ENCODE peak calls at places on chromosomes 1 and 21, in ten cellular contexts. One of them, this sample, is unnamed.

GRCh38 chr1:197003132-197003531 is 25.8 kb downstream of the CFHR5 start:
- DNase-seq in stimulated activated CD8-positive, alpha-beta memory T cell treated with anti-CD3 and anti-CD28 coated beads, Interleukin-15, amount 100 ng/mL, for 24 hours: no peak
- DNase-seq in GM03348: no peak
- DNase-seq in Calu3: no peak
- DNase-seq in psoas muscle: no peak
- DNase-seq in HFF-Myc: no peak
- DNase-seq in Karpas-422: no peak
- DNase-seq in GM19239: no peak
- DNase-seq in activated naive CD8-positive, alpha-beta T cell treated with anti-CD3 and anti-CD28 coated beads, Interleukin-2, amount 50 U/mL, for 16 hours: no peak
- DNase-seq in GM06990: no peak
- DNase-seq in this sample: no peak

GRCh38 chr21:29390778-29391177 is 92.1 kb downstream of the BACH1 start:
- DNase-seq in stimulated activated CD8-positive, alpha-beta memory T cell treated with anti-CD3 and anti-CD28 coated beads, Interleukin-15, amount 100 ng/mL, for 24 hours: no peak
- DNase-seq in GM03348: no peak
- DNase-seq in Calu3: no peak
- DNase-seq in psoas muscle: no peak
- DNase-seq in HFF-Myc: peak
- DNase-seq in Karpas-422: no peak
- DNase-seq in GM19239: no peak
- DNase-seq in activated naive CD8-positive, alpha-beta T cell treated with anti-CD3 and anti-CD28 coated beads, Interleukin-2, amount 50 U/mL, for 16 hours: no peak
- DNase-seq in GM06990: no peak
- DNase-seq in this sample: no peak

GRCh38 chr1:119327436-119328155 is 41.0 kb upstream of the HAO2 start:
- DNase-seq in stimulated activated CD8-positive, alpha-beta memory T cell treated with anti-CD3 and anti-CD28 coated beads, Interleukin-15, amount 100 ng/mL, for 24 hours: no peak
- DNase-seq in GM03348: peak
- DNase-seq in Calu3: peak
- DNase-seq in psoas muscle: peak
- DNase-seq in HFF-Myc: peak
- DNase-seq in Karpas-422: peak
- DNase-seq in GM19239: peak
- DNase-seq in activated naive CD8-positive, alpha-beta T cell treated with anti-CD3 and anti-CD28 coated beads, Interleukin-2, amount 50 U/mL, for 16 hours: no peak
- DNase-seq in GM06990: peak
- DNase-seq in this sample: no peak

GRCh38 chr1:15455522-15455921 is 1.0 kb upstream of the CELA2A start:
- DNase-seq in stimulated activated CD8-positive, alpha-beta memory T cell treated with anti-CD3 and anti-CD28 coated beads, Interleukin-15, amount 100 ng/mL, for 24 hours: no peak
- DNase-seq in GM03348: no peak
- DNase-seq in Calu3: no peak
- DNase-seq in psoas muscle: no peak
- DNase-seq in HFF-Myc: no peak
- DNase-seq in Karpas-422: peak
- DNase-seq in GM19239: no peak
- DNase-seq in activated naive CD8-positive, alpha-beta T cell treated with anti-CD3 and anti-CD28 coated beads, Interleukin-2, amount 50 U/mL, for 16 hours: no peak
- DNase-seq in GM06990: no peak
- DNase-seq in this sample: no peak

GRCh38 chr1:42958488-42959317 is at the start of gene SLC2A1:
- DNase-seq in stimulated activated CD8-positive, alpha-beta memory T cell treated with anti-CD3 and anti-CD28 coated beads, Interleukin-15, amount 100 ng/mL, for 24 hours: peak
- DNase-seq in GM03348: peak
- DNase-seq in Calu3: peak
- DNase-seq in psoas muscle: peak
- DNase-seq in HFF-Myc: peak
- DNase-seq in Karpas-422: peak
- DNase-seq in GM19239: peak
- DNase-seq in activated naive CD8-positive, alpha-beta T cell treated with anti-CD3 and anti-CD28 coated beads, Interleukin-2, amount 50 U/mL, for 16 hours: peak
- DNase-seq in GM06990: peak
- DNase-seq in this sample: peak

GRCh38 chr21:28793043-28793442 is 199.6 kb downstream of the LTN1 start:
- DNase-seq in stimulated activated CD8-positive, alpha-beta memory T cell treated with anti-CD3 and anti-CD28 coated beads, Interleukin-15, amount 100 ng/mL, for 24 hours: no peak
- DNase-seq in GM03348: peak
- DNase-seq in Calu3: no peak
- DNase-seq in psoas muscle: no peak
- DNase-seq in HFF-Myc: no peak
- DNase-seq in Karpas-422: peak
- DNase-seq in GM19239: no peak
- DNase-seq in activated naive CD8-positive, alpha-beta T cell treated with anti-CD3 and anti-CD28 coated beads, Interleukin-2, amount 50 U/mL, for 16 hours: no peak
- DNase-seq in GM06990: no peak
- DNase-seq in this sample: no peak

GRCh38 chr1:27955076-27955475 is 4.7 kb upstream of the XKR8 start:
- DNase-seq in stimulated activated CD8-positive, alpha-beta memory T cell treated with anti-CD3 and anti-CD28 coated beads, Interleukin-15, amount 100 ng/mL, for 24 hours: no peak
- DNase-seq in GM03348: no peak
- DNase-seq in Calu3: no peak
- DNase-seq in psoas muscle: no peak
- DNase-seq in HFF-Myc: no peak
- DNase-seq in Karpas-422: no peak
- DNase-seq in GM19239: no peak
- DNase-seq in activated naive CD8-positive, alpha-beta T cell treated with anti-CD3 and anti-CD28 coated beads, Interleukin-2, amount 50 U/mL, for 16 hours: no peak
- DNase-seq in GM06990: no peak
- DNase-seq in this sample: no peak

GRCh38 chr1:33055210-33055991 is 18.7 kb upstream of the AK2 start:
- DNase-seq in stimulated activated CD8-positive, alpha-beta memory T cell treated with anti-CD3 and anti-CD28 coated beads, Interleukin-15, amount 100 ng/mL, for 24 hours: no peak
- DNase-seq in GM03348: peak
- DNase-seq in Calu3: peak
- DNase-seq in psoas muscle: peak
- DNase-seq in HFF-Myc: peak
- DNase-seq in Karpas-422: peak
- DNase-seq in GM19239: peak
- DNase-seq in activated naive CD8-positive, alpha-beta T cell treated with anti-CD3 and anti-CD28 coated beads, Interleukin-2, amount 50 U/mL, for 16 hours: no peak
- DNase-seq in GM06990: peak
- DNase-seq in this sample: peak

GRCh38 chr1:50981741-50982140 is 11.7 kb downstream of the CDKN2C start:
- DNase-seq in stimulated activated CD8-positive, alpha-beta memory T cell treated with anti-CD3 and anti-CD28 coated beads, Interleukin-15, amount 100 ng/mL, for 24 hours: no peak
- DNase-seq in GM03348: no peak
- DNase-seq in Calu3: no peak
- DNase-seq in psoas muscle: no peak
- DNase-seq in HFF-Myc: no peak
- DNase-seq in Karpas-422: no peak
- DNase-seq in GM19239: no peak
- DNase-seq in activated naive CD8-positive, alpha-beta T cell treated with anti-CD3 and anti-CD28 coated beads, Interleukin-2, amount 50 U/mL, for 16 hours: no peak
- DNase-seq in GM06990: no peak
- DNase-seq in this sample: no peak

GRCh38 chr1:107609808-107610207 is 355.2 kb downstream of the VAV3 start:
- DNase-seq in stimulated activated CD8-positive, alpha-beta memory T cell treated with anti-CD3 and anti-CD28 coated beads, Interleukin-15, amount 100 ng/mL, for 24 hours: no peak
- DNase-seq in GM03348: no peak
- DNase-seq in Calu3: no peak
- DNase-seq in psoas muscle: no peak
- DNase-seq in HFF-Myc: no peak
- DNase-seq in Karpas-422: no peak
- DNase-seq in GM19239: no peak
- DNase-seq in activated naive CD8-positive, alpha-beta T cell treated with anti-CD3 and anti-CD28 coated beads, Interleukin-2, amount 50 U/mL, for 16 hours: no peak
- DNase-seq in GM06990: no peak
- DNase-seq in this sample: no peak

GRCh38 chr21:35573472-35574389 is 486.6 kb downstream of the SETD4 start:
- DNase-seq in stimulated activated CD8-positive, alpha-beta memory T cell treated with anti-CD3 and anti-CD28 coated beads, Interleukin-15, amount 100 ng/mL, for 24 hours: no peak
- DNase-seq in GM03348: no peak
- DNase-seq in Calu3: no peak
- DNase-seq in psoas muscle: no peak
- DNase-seq in HFF-Myc: no peak
- DNase-seq in Karpas-422: no peak
- DNase-seq in GM19239: no peak
- DNase-seq in activated naive CD8-positive, alpha-beta T cell treated with anti-CD3 and anti-CD28 coated beads, Interleukin-2, amount 50 U/mL, for 16 hours: no peak
- DNase-seq in GM06990: no peak
- DNase-seq in this sample: no peak

GRCh38 chr21:45637883-45638282 is 5.6 kb upstream of the PCBP3 start:
- DNase-seq in stimulated activated CD8-positive, alpha-beta memory T cell treated with anti-CD3 and anti-CD28 coated beads, Interleukin-15, amount 100 ng/mL, for 24 hours: no peak
- DNase-seq in GM03348: no peak
- DNase-seq in Calu3: no peak
- DNase-seq in psoas muscle: no peak
- DNase-seq in HFF-Myc: no peak
- DNase-seq in Karpas-422: no peak
- DNase-seq in GM19239: no peak
- DNase-seq in activated naive CD8-positive, alpha-beta T cell treated with anti-CD3 and anti-CD28 coated beads, Interleukin-2, amount 50 U/mL, for 16 hours: no peak
- DNase-seq in GM06990: no peak
- DNase-seq in this sample: no peak

GRCh38 chr1:248837794-248838356 is at the start of gene ZNF672:
- DNase-seq in stimulated activated CD8-positive, alpha-beta memory T cell treated with anti-CD3 and anti-CD28 coated beads, Interleukin-15, amount 100 ng/mL, for 24 hours: peak
- DNase-seq in GM03348: peak
- DNase-seq in Calu3: peak
- DNase-seq in psoas muscle: peak
- DNase-seq in HFF-Myc: peak
- DNase-seq in Karpas-422: peak
- DNase-seq in GM19239: peak
- DNase-seq in activated naive CD8-positive, alpha-beta T cell treated with anti-CD3 and anti-CD28 coated beads, Interleukin-2, amount 50 U/mL, for 16 hours: peak
- DNase-seq in GM06990: peak
- DNase-seq in this sample: peak

GRCh38 chr1:153773004-153773921 is 1.9 kb upstream of the SLC27A3 start:
- DNase-seq in stimulated activated CD8-positive, alpha-beta memory T cell treated with anti-CD3 and anti-CD28 coated beads, Interleukin-15, amount 100 ng/mL, for 24 hours: no peak
- DNase-seq in GM03348: no peak
- DNase-seq in Calu3: no peak
- DNase-seq in psoas muscle: no peak
- DNase-seq in HFF-Myc: no peak
- DNase-seq in Karpas-422: no peak
- DNase-seq in GM19239: no peak
- DNase-seq in activated naive CD8-positive, alpha-beta T cell treated with anti-CD3 and anti-CD28 coated beads, Interleukin-2, amount 50 U/mL, for 16 hours: no peak
- DNase-seq in GM06990: no peak
- DNase-seq in this sample: no peak

GRCh38 chr1:51241119-51241518 is 5.0 kb downstream of the RNF11 start:
- DNase-seq in stimulated activated CD8-positive, alpha-beta memory T cell treated with anti-CD3 and anti-CD28 coated beads, Interleukin-15, amount 100 ng/mL, for 24 hours: no peak
- DNase-seq in GM03348: no peak
- DNase-seq in Calu3: no peak
- DNase-seq in psoas muscle: no peak
- DNase-seq in HFF-Myc: no peak
- DNase-seq in Karpas-422: no peak
- DNase-seq in GM19239: no peak
- DNase-seq in activated naive CD8-positive, alpha-beta T cell treated with anti-CD3 and anti-CD28 coated beads, Interleukin-2, amount 50 U/mL, for 16 hours: no peak
- DNase-seq in GM06990: no peak
- DNase-seq in this sample: no peak

GRCh38 chr1:168821434-168821833 is 92.4 kb upstream of the DPT start:
- DNase-seq in stimulated activated CD8-positive, alpha-beta memory T cell treated with anti-CD3 and anti-CD28 coated beads, Interleukin-15, amount 100 ng/mL, for 24 hours: no peak
- DNase-seq in GM03348: no peak
- DNase-seq in Calu3: no peak
- DNase-seq in psoas muscle: no peak
- DNase-seq in HFF-Myc: no peak
- DNase-seq in Karpas-422: no peak
- DNase-seq in GM19239: no peak
- DNase-seq in activated naive CD8-positive, alpha-beta T cell treated with anti-CD3 and anti-CD28 coated beads, Interleukin-2, amount 50 U/mL, for 16 hours: no peak
- DNase-seq in GM06990: no peak
- DNase-seq in this sample: no peak

GRCh38 chr1:107019166-107019565 is 37.3 kb upstream of the PRMT6 start:
- DNase-seq in stimulated activated CD8-positive, alpha-beta memory T cell treated with anti-CD3 and anti-CD28 coated beads, Interleukin-15, amount 100 ng/mL, for 24 hours: no peak
- DNase-seq in GM03348: no peak
- DNase-seq in Calu3: no peak
- DNase-seq in psoas muscle: no peak
- DNase-seq in HFF-Myc: no peak
- DNase-seq in Karpas-422: no peak
- DNase-seq in GM19239: no peak
- DNase-seq in activated naive CD8-positive, alpha-beta T cell treated with anti-CD3 and anti-CD28 coated beads, Interleukin-2, amount 50 U/mL, for 16 hours: no peak
- DNase-seq in GM06990: no peak
- DNase-seq in this sample: no peak

GRCh38 chr1:216207154-216207553 is 216.1 kb downstream of the USH2A start:
- DNase-seq in stimulated activated CD8-positive, alpha-beta memory T cell treated with anti-CD3 and anti-CD28 coated beads, Interleukin-15, amount 100 ng/mL, for 24 hours: no peak
- DNase-seq in GM03348: no peak
- DNase-seq in Calu3: no peak
- DNase-seq in psoas muscle: no peak
- DNase-seq in HFF-Myc: no peak
- DNase-seq in Karpas-422: no peak
- DNase-seq in GM19239: no peak
- DNase-seq in activated naive CD8-positive, alpha-beta T cell treated with anti-CD3 and anti-CD28 coated beads, Interleukin-2, amount 50 U/mL, for 16 hours: no peak
- DNase-seq in GM06990: no peak
- DNase-seq in this sample: no peak

GRCh38 chr21:27480841-27481261 is 514.0 kb upstream of the ADAMTS5 start:
- DNase-seq in stimulated activated CD8-positive, alpha-beta memory T cell treated with anti-CD3 and anti-CD28 coated beads, Interleukin-15, amount 100 ng/mL, for 24 hours: no peak
- DNase-seq in GM03348: peak
- DNase-seq in Calu3: peak
- DNase-seq in psoas muscle: no peak
- DNase-seq in HFF-Myc: no peak
- DNase-seq in Karpas-422: no peak
- DNase-seq in GM19239: no peak
- DNase-seq in activated naive CD8-positive, alpha-beta T cell treated with anti-CD3 and anti-CD28 coated beads, Interleukin-2, amount 50 U/mL, for 16 hours: no peak
- DNase-seq in GM06990: no peak
- DNase-seq in this sample: no peak

This sample was measured in PC-9.